ENCODE peak calls at places on chromosome 11, in four cellular contexts. One of them, this sample, is unnamed.

GRCh38 chr11:92131289-92131890 is 93.2 kb upstream of the FAT3 start:
- DNase-seq in GM12878: no peak
- DNase-seq in psoas muscle: no peak
- DNase-seq in GM23338: no peak
- DNase-seq in this sample: no peak

GRCh38 chr11:69887330-69887729 is 68.1 kb upstream of the FGF3 start:
- DNase-seq in GM12878: no peak
- DNase-seq in GM23338: no peak
- DNase-seq in psoas muscle: peak
- DNase-seq in this sample: no peak

GRCh38 chr11:25293166-25293565 is 796.3 kb downstream of the LUZP2 start:
- DNase-seq in psoas muscle: no peak
- DNase-seq in GM12878: no peak
- DNase-seq in GM23338: no peak
- DNase-seq in this sample: no peak

GRCh38 chr11:103628121-103628520 is 408.3 kb upstream of the DDI1 start:
- DNase-seq in GM12878: no peak
- DNase-seq in psoas muscle: no peak
- DNase-seq in GM23338: no peak
- DNase-seq in this sample: no peak

GRCh38 chr11:36139767-36140166 is 149.5 kb downstream of the COMMD9 start:
- DNase-seq in psoas muscle: no peak
- DNase-seq in GM12878: no peak
- DNase-seq in GM23338: no peak
- DNase-seq in this sample: no peak

GRCh38 chr11:57069942-57070341 is 81.2 kb downstream of the OR5AK2 start:
- DNase-seq in GM12878: no peak
- DNase-seq in GM23338: no peak
- DNase-seq in psoas muscle: no peak
- DNase-seq in this sample: no peak

GRCh38 chr11:284081-285020 is 4.6 kb upstream of the PGGHG start:
- DNase-seq in GM23338: no peak
- DNase-seq in GM12878: no peak
- DNase-seq in psoas muscle: peak
- DNase-seq in this sample: no peak

GRCh38 chr11:108241370-108242037 is 18.6 kb downstream of the ATM start:
- DNase-seq in GM23338: no peak
- DNase-seq in GM12878: no peak
- DNase-seq in psoas muscle: no peak
- DNase-seq in this sample: no peak

GRCh38 chr11:83572521-83572920 is 286.4 kb upstream of the CCDC90B start:
- DNase-seq in GM12878: no peak
- DNase-seq in GM23338: peak
- DNase-seq in psoas muscle: no peak
- DNase-seq in this sample: no peak

GRCh38 chr11:34986883-34987525 is 70.6 kb downstream of the PDHX start:
- DNase-seq in GM23338: no peak
- DNase-seq in GM12878: no peak
- DNase-seq in psoas muscle: no peak
- DNase-seq in this sample: no peak

GRCh38 chr11:130671801-130672700 is 223.6 kb downstream of the ADAMTS15 start:
- DNase-seq in psoas muscle: peak
- DNase-seq in GM23338: no peak
- DNase-seq in GM12878: no peak
- DNase-seq in this sample: no peak

GRCh38 chr11:33402066-33402465 is 144.9 kb downstream of the HIPK3 start:
- DNase-seq in GM23338: no peak
- DNase-seq in psoas muscle: no peak
- DNase-seq in GM12878: no peak
- DNase-seq in this sample: no peak

GRCh38 chr11:126430581-126431320 is 75.3 kb downstream of the ST3GAL4 start:
- DNase-seq in GM12878: no peak
- DNase-seq in GM23338: no peak
- DNase-seq in psoas muscle: no peak
- DNase-seq in this sample: no peak

GRCh38 chr11:116052603-116053537 is 548.7 kb upstream of the CADM1 start:
- DNase-seq in psoas muscle: no peak
- DNase-seq in GM23338: peak
- DNase-seq in GM12878: no peak
- DNase-seq in this sample: no peak

GRCh38 chr11:103061656-103062055 is 30.3 kb downstream of the DCUN1D5 start:
- DNase-seq in GM12878: no peak
- DNase-seq in GM23338: no peak
- DNase-seq in psoas muscle: no peak
- DNase-seq in this sample: no peak

GRCh38 chr11:19631657-19632325 is 80.8 kb upstream of the NAV2 start:
- DNase-seq in GM23338: no peak
- DNase-seq in psoas muscle: no peak
- DNase-seq in GM12878: no peak
- DNase-seq in this sample: no peak

GRCh38 chr11:45748801-45749200 is 56.1 kb upstream of the SLC35C1 start:
- DNase-seq in psoas muscle: no peak
- DNase-seq in GM23338: no peak
- DNase-seq in GM12878: no peak
- DNase-seq in this sample: no peak

GRCh38 chr11:86804871-86805415 is 4.6 kb downstream of the PRSS23 start:
- DNase-seq in psoas muscle: no peak
- DNase-seq in GM23338: no peak
- DNase-seq in GM12878: no peak
- DNase-seq in this sample: no peak

GRCh38 chr11:57761301-57762234 is at the start of gene CTNND1:
- DNase-seq in psoas muscle: peak
- DNase-seq in GM12878: peak
- DNase-seq in GM23338: peak
- DNase-seq in this sample: no peak

GRCh38 chr11:76678316-76678715 is 7.8 kb upstream of the LRRC32 start:
- DNase-seq in psoas muscle: no peak
- DNase-seq in GM23338: no peak
- DNase-seq in GM12878: no peak
- DNase-seq in this sample: no peak

GRCh38 chr11:86162257-86162656 is 82.3 kb upstream of the EED start:
- DNase-seq in psoas muscle: peak
- DNase-seq in GM12878: no peak
- DNase-seq in GM23338: no peak
- DNase-seq in this sample: no peak

GRCh38 chr11:12692238-12693074 is 18.2 kb downstream of the TEAD1 start:
- DNase-seq in psoas muscle: peak
- DNase-seq in GM12878: no peak
- DNase-seq in GM23338: no peak
- DNase-seq in this sample: peak

GRCh38 chr11:45698777-45699497 is 33.5 kb upstream of the CHST1 start:
- DNase-seq in psoas muscle: no peak
- DNase-seq in GM23338: no peak
- DNase-seq in GM12878: no peak
- DNase-seq in this sample: no peak

GRCh38 chr11:27076121-27076589 is 35.5 kb downstream of the BBOX1 start:
- DNase-seq in psoas muscle: no peak
- DNase-seq in GM12878: no peak
- DNase-seq in GM23338: no peak
- DNase-seq in this sample: no peak

GRCh38 chr11:125287467-125288232 is 123.1 kb downstream of the PKNOX2 start:
- DNase-seq in GM23338: no peak
- DNase-seq in psoas muscle: no peak
- DNase-seq in GM12878: no peak
- DNase-seq in this sample: no peak

GRCh38 chr11:2781413-2782274 is 81.8 kb upstream of the KCNQ1OT1 start:
- DNase-seq in GM12878: no peak
- DNase-seq in GM23338: no peak
- DNase-seq in psoas muscle: peak
- DNase-seq in this sample: no peak

GRCh38 chr11:554824-555499 is 5.6 kb downstream of the LMNTD2 start:
- DNase-seq in psoas muscle: peak
- DNase-seq in GM23338: peak
- DNase-seq in GM12878: no peak
- DNase-seq in this sample: no peak

GRCh38 chr11:67119577-67120391 is 721 bp downstream of the KDM2A start:
- DNase-seq in psoas muscle: peak
- DNase-seq in GM23338: peak
- DNase-seq in GM12878: no peak
- DNase-seq in this sample: no peak

GRCh38 chr11:9089636-9090035 is 1.8 kb downstream of the SCUBE2 start:
- DNase-seq in GM23338: no peak
- DNase-seq in GM12878: no peak
- DNase-seq in psoas muscle: no peak
- DNase-seq in this sample: no peak

GRCh38 chr11:9091044-9091936 is at the start of gene SCUBE2:
- DNase-seq in psoas muscle: no peak
- DNase-seq in GM23338: peak
- DNase-seq in GM12878: no peak
- DNase-seq in this sample: no peak

GRCh38 chr11:9089061-9089460 is 2.3 kb downstream of the SCUBE2 start:
- DNase-seq in psoas muscle: no peak
- DNase-seq in GM12878: no peak
- DNase-seq in GM23338: no peak
- DNase-seq in this sample: no peak

GRCh38 chr11:9092085-9092484 is 686 bp upstream of the SCUBE2 start:
- DNase-seq in GM23338: no peak
- DNase-seq in GM12878: no peak
- DNase-seq in psoas muscle: no peak
- DNase-seq in this sample: no peak

GRCh38 chr11:9090488-9091043 is 833 bp downstream of the SCUBE2 start:
- DNase-seq in GM23338: peak
- DNase-seq in GM12878: no peak
- DNase-seq in psoas muscle: no peak
- DNase-seq in this sample: no peak
- H3K4me3 ChIP-seq in GM23338: peak
- H3K4me3 ChIP-seq in GM12878: no peak
- H3K4me3 ChIP-seq in psoas muscle: peak
- H3K4me3 ChIP-seq in this sample: peak

GRCh38 chr11:118353084-118353710 is 6.2 kb upstream of the UBE4A start:
- DNase-seq in GM12878: no peak
- DNase-seq in psoas muscle: no peak
- DNase-seq in GM23338: peak
- DNase-seq in this sample: no peak

GRCh38 chr11:118359295-118359958 is at the start of gene UBE4A:
- DNase-seq in GM23338: peak
- DNase-seq in psoas muscle: peak
- DNase-seq in GM12878: peak
- DNase-seq in this sample: peak

GRCh38 chr11:118358071-118358470 is 1.3 kb upstream of the UBE4A start:
- DNase-seq in GM23338: no peak
- DNase-seq in GM12878: no peak
- DNase-seq in psoas muscle: no peak
- DNase-seq in this sample: no peak
- H3K27ac ChIP-seq in GM23338: no peak
- H3K27ac ChIP-seq in GM12878: no peak
- H3K27ac ChIP-seq in psoas muscle: no peak
- H3K27ac ChIP-seq in this sample: no peak

GRCh38 chr11:112455791-112456190 is 195.1 kb upstream of the PLET1 start:
- DNase-seq in GM12878: no peak
- DNase-seq in psoas muscle: no peak
- DNase-seq in GM23338: no peak
- DNase-seq in this sample: no peak

GRCh38 chr11:112457532-112457931 is 196.9 kb upstream of the PLET1 start:
- DNase-seq in GM23338: no peak
- DNase-seq in GM12878: no peak
- DNase-seq in psoas muscle: no peak
- DNase-seq in this sample: no peak

GRCh38 chr11:112454841-112455240 is 194.2 kb upstream of the PLET1 start:
- DNase-seq in GM12878: no peak
- DNase-seq in psoas muscle: no peak
- DNase-seq in GM23338: no peak
- DNase-seq in this sample: no peak

GRCh38 chr11:112451250-112451649 is 190.6 kb upstream of the PLET1 start:
- DNase-seq in GM12878: no peak
- DNase-seq in psoas muscle: no peak
- DNase-seq in GM23338: no peak
- DNase-seq in this sample: no peak

DNA sequence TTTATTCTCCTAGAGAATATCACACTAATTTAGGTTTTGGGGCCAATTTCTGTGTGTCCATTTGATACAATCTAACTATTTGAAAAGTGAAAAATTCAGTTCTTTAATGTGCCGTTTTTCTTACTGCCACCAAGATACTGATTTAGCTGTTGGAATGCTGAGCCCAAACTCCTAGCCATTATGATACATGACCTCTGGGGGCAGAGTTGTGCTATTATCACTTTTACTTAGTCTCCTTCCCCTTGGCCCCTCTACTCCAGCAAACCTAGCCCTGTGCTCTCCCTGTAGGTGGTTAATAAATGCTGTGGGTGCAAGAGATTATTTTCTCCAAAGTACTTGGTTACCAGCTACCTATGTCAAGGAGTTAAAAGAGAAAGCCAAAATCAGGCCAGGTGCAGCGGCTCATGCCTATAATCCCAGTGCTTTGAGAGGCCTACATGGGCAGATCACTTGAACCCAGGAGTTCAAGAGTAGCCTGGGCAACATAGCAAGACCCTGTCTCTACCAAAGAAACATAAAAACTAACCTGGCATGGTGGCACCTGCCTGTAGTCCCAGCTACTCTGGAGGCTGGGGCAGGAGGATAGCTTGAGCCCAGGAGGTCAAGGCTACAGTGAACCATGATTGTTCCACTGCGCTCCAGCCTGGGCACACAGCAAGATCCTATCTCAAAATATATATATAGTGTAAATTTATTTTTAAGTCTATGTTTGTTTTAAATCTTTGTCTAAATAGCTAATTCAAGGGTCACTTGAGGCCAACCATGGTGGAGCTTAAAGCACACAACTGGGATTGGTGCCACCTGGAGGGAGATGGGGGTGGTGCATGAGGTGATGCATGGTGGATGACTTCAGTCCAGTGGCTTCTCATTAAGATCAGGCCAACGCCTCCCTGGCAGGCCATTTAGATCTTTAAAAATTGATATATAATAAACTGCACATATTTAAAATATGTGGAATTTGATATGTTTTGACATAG is 193.2 kb upstream of the PLET1 start:
- DNase-seq in GM23338: peak
- DNase-seq in GM12878: no peak
- DNase-seq in psoas muscle: peak
- DNase-seq in this sample: no peak
- TF ChIP-seq CTCF in GM23338: peak
- TF ChIP-seq CTCF in GM12878: peak
- TF ChIP-seq CTCF in psoas muscle: peak
- TF ChIP-seq CTCF in this sample: peak

GRCh38 chr11:68450711-68451110 is 9.8 kb upstream of the PPP6R3 start:
- DNase-seq in GM23338: no peak
- DNase-seq in psoas muscle: no peak
- DNase-seq in GM12878: no peak
- DNase-seq in this sample: no peak
- H3K4me3 ChIP-seq in GM23338: no peak
- H3K4me3 ChIP-seq in psoas muscle: no peak
- H3K4me3 ChIP-seq in GM12878: no peak
- H3K4me3 ChIP-seq in this sample: no peak

This sample was measured in esophagus squamous epithelium.